ENCODE peak calls at places on chromosomes 6 and 20, in ten cellular contexts. One of them, this sample, is unnamed.

GRCh38 chr6:13429406-13429753 is 58.0 kb downstream of the GFOD1 start:
- DNase-seq in GM10248: no peak
- DNase-seq in SJSA1: no peak
- DNase-seq in HuH-7.5: no peak
- DNase-seq in EL: no peak
- DNase-seq in NCI-H510A treated with DMSO at 0.1 percent for 48 hours: no peak
- DNase-seq in stimulated activated CD4-positive, alpha-beta T cell treated with anti-CD3 and anti-CD28 coated beads, Interleukin-2, amount 100 ng/mL, for 48 hours: no peak
- DNase-seq in NCI-H748 treated with DMSO at 0.1 percent for 48 hours: no peak
- DNase-seq in heart right ventricle: no peak
- DNase-seq in pancreas: no peak
- DNase-seq in this sample: no peak

GRCh38 chr20:56957737-56958553 is 308.5 kb downstream of the BMP7 start:
- DNase-seq in GM10248: no peak
- DNase-seq in SJSA1: no peak
- DNase-seq in HuH-7.5: no peak
- DNase-seq in EL: no peak
- DNase-seq in NCI-H510A treated with DMSO at 0.1 percent for 48 hours: no peak
- DNase-seq in stimulated activated CD4-positive, alpha-beta T cell treated with anti-CD3 and anti-CD28 coated beads, Interleukin-2, amount 100 ng/mL, for 48 hours: no peak
- DNase-seq in NCI-H748 treated with DMSO at 0.1 percent for 48 hours: peak
- DNase-seq in heart right ventricle: no peak
- DNase-seq in pancreas: no peak
- DNase-seq in this sample: peak

GRCh38 chr6:159852877-159853276 is 37.9 kb upstream of the MAS1 start:
- DNase-seq in GM10248: no peak
- DNase-seq in SJSA1: no peak
- DNase-seq in HuH-7.5: no peak
- DNase-seq in EL: peak
- DNase-seq in NCI-H510A treated with DMSO at 0.1 percent for 48 hours: no peak
- DNase-seq in stimulated activated CD4-positive, alpha-beta T cell treated with anti-CD3 and anti-CD28 coated beads, Interleukin-2, amount 100 ng/mL, for 48 hours: no peak
- DNase-seq in NCI-H748 treated with DMSO at 0.1 percent for 48 hours: no peak
- DNase-seq in heart right ventricle: no peak
- DNase-seq in pancreas: no peak
- DNase-seq in this sample: no peak

GRCh38 chr6:164925681-164926530 is 383.5 kb downstream of the C6orf118 start:
- DNase-seq in GM10248: no peak
- DNase-seq in SJSA1: no peak
- DNase-seq in HuH-7.5: no peak
- DNase-seq in EL: no peak
- DNase-seq in NCI-H510A treated with DMSO at 0.1 percent for 48 hours: no peak
- DNase-seq in stimulated activated CD4-positive, alpha-beta T cell treated with anti-CD3 and anti-CD28 coated beads, Interleukin-2, amount 100 ng/mL, for 48 hours: no peak
- DNase-seq in NCI-H748 treated with DMSO at 0.1 percent for 48 hours: no peak
- DNase-seq in heart right ventricle: no peak
- DNase-seq in pancreas: no peak
- DNase-seq in this sample: no peak

GRCh38 chr20:49405696-49406095 is 76.8 kb downstream of the KCNB1 start:
- DNase-seq in GM10248: no peak
- DNase-seq in SJSA1: no peak
- DNase-seq in HuH-7.5: no peak
- DNase-seq in EL: no peak
- DNase-seq in NCI-H510A treated with DMSO at 0.1 percent for 48 hours: no peak
- DNase-seq in stimulated activated CD4-positive, alpha-beta T cell treated with anti-CD3 and anti-CD28 coated beads, Interleukin-2, amount 100 ng/mL, for 48 hours: no peak
- DNase-seq in NCI-H748 treated with DMSO at 0.1 percent for 48 hours: no peak
- DNase-seq in heart right ventricle: no peak
- DNase-seq in pancreas: no peak
- DNase-seq in this sample: no peak

GRCh38 chr6:96015791-96016776 is at the start of gene FUT9:
- DNase-seq in GM10248: no peak
- DNase-seq in SJSA1: no peak
- DNase-seq in HuH-7.5: no peak
- DNase-seq in EL: no peak
- DNase-seq in NCI-H510A treated with DMSO at 0.1 percent for 48 hours: peak
- DNase-seq in stimulated activated CD4-positive, alpha-beta T cell treated with anti-CD3 and anti-CD28 coated beads, Interleukin-2, amount 100 ng/mL, for 48 hours: no peak
- DNase-seq in NCI-H748 treated with DMSO at 0.1 percent for 48 hours: peak
- DNase-seq in heart right ventricle: no peak
- DNase-seq in pancreas: peak
- DNase-seq in this sample: peak

GRCh38 chr20:2000286-2000685 is 6.4 kb upstream of the PDYN start:
- DNase-seq in GM10248: no peak
- DNase-seq in SJSA1: no peak
- DNase-seq in HuH-7.5: no peak
- DNase-seq in EL: no peak
- DNase-seq in NCI-H510A treated with DMSO at 0.1 percent for 48 hours: no peak
- DNase-seq in stimulated activated CD4-positive, alpha-beta T cell treated with anti-CD3 and anti-CD28 coated beads, Interleukin-2, amount 100 ng/mL, for 48 hours: no peak
- DNase-seq in NCI-H748 treated with DMSO at 0.1 percent for 48 hours: no peak
- DNase-seq in heart right ventricle: no peak
- DNase-seq in pancreas: no peak
- DNase-seq in this sample: no peak

GRCh38 chr6:164168595-164168994 is 754.1 kb downstream of the QKI start:
- DNase-seq in GM10248: no peak
- DNase-seq in SJSA1: no peak
- DNase-seq in HuH-7.5: no peak
- DNase-seq in EL: peak
- DNase-seq in NCI-H510A treated with DMSO at 0.1 percent for 48 hours: no peak
- DNase-seq in stimulated activated CD4-positive, alpha-beta T cell treated with anti-CD3 and anti-CD28 coated beads, Interleukin-2, amount 100 ng/mL, for 48 hours: no peak
- DNase-seq in NCI-H748 treated with DMSO at 0.1 percent for 48 hours: no peak
- DNase-seq in heart right ventricle: no peak
- DNase-seq in pancreas: no peak
- DNase-seq in this sample: no peak

GRCh38 chr20:4985658-4986057 is 15.7 kb downstream of the SLC23A2 start:
- DNase-seq in GM10248: no peak
- DNase-seq in SJSA1: no peak
- DNase-seq in HuH-7.5: no peak
- DNase-seq in EL: no peak
- DNase-seq in NCI-H510A treated with DMSO at 0.1 percent for 48 hours: no peak
- DNase-seq in stimulated activated CD4-positive, alpha-beta T cell treated with anti-CD3 and anti-CD28 coated beads, Interleukin-2, amount 100 ng/mL, for 48 hours: no peak
- DNase-seq in NCI-H748 treated with DMSO at 0.1 percent for 48 hours: no peak
- DNase-seq in heart right ventricle: no peak
- DNase-seq in pancreas: no peak
- DNase-seq in this sample: no peak

GRCh38 chr6:34074064-34074739 is 71.7 kb downstream of the GRM4 start:
- DNase-seq in GM10248: no peak
- DNase-seq in SJSA1: no peak
- DNase-seq in HuH-7.5: no peak
- DNase-seq in EL: no peak
- DNase-seq in NCI-H510A treated with DMSO at 0.1 percent for 48 hours: no peak
- DNase-seq in stimulated activated CD4-positive, alpha-beta T cell treated with anti-CD3 and anti-CD28 coated beads, Interleukin-2, amount 100 ng/mL, for 48 hours: no peak
- DNase-seq in NCI-H748 treated with DMSO at 0.1 percent for 48 hours: no peak
- DNase-seq in heart right ventricle: no peak
- DNase-seq in pancreas: no peak
- DNase-seq in this sample: no peak

GRCh38 chr6:45624228-45624627 is 246.5 kb upstream of the SUPT3H start:
- DNase-seq in GM10248: no peak
- DNase-seq in SJSA1: no peak
- DNase-seq in HuH-7.5: no peak
- DNase-seq in EL: no peak
- DNase-seq in NCI-H510A treated with DMSO at 0.1 percent for 48 hours: no peak
- DNase-seq in stimulated activated CD4-positive, alpha-beta T cell treated with anti-CD3 and anti-CD28 coated beads, Interleukin-2, amount 100 ng/mL, for 48 hours: no peak
- DNase-seq in NCI-H748 treated with DMSO at 0.1 percent for 48 hours: no peak
- DNase-seq in heart right ventricle: no peak
- DNase-seq in pancreas: no peak
- DNase-seq in this sample: no peak